ENCODE peak calls at places on chromosomes 2 and 18, in nine cellular contexts. One of them, this sample, is unnamed.

GRCh38 chr2:124985210-124985760 is 960.2 kb downstream of the CNTNAP5 start:
- DNase-seq in pancreas: no peak
- DNase-seq in fibroblast of lung: peak; percentile 36
- DNase-seq in thyroid gland: no peak
- DNase-seq in MM.1S: no peak
- DNase-seq in psoas muscle: no peak
- DNase-seq in heart left ventricle: no peak
- DNase-seq in esophagus squamous epithelium: no peak
- DNase-seq in Peyer's patch: no peak
- DNase-seq in this sample: no peak

GRCh38 chr2:185316383-185316782 is 422.2 kb upstream of the FSIP2 start:
- DNase-seq in pancreas: no peak
- DNase-seq in fibroblast of lung: peak; percentile 0
- DNase-seq in thyroid gland: no peak
- DNase-seq in MM.1S: peak; percentile 53
- DNase-seq in psoas muscle: no peak
- DNase-seq in heart left ventricle: no peak
- DNase-seq in esophagus squamous epithelium: no peak
- DNase-seq in Peyer's patch: no peak
- DNase-seq in this sample: no peak

GRCh38 chr2:144198116-144198515 is 321.8 kb downstream of the ZEB2 start:
- DNase-seq in pancreas: no peak
- DNase-seq in fibroblast of lung: peak; percentile 60
- DNase-seq in thyroid gland: no peak
- DNase-seq in MM.1S: no peak
- DNase-seq in psoas muscle: no peak
- DNase-seq in heart left ventricle: no peak
- DNase-seq in esophagus squamous epithelium: no peak
- DNase-seq in Peyer's patch: no peak
- DNase-seq in this sample: peak; percentile 45

GRCh38 chr2:203683932-203684556 is 22.4 kb upstream of the CD28 start:
- DNase-seq in pancreas: no peak
- DNase-seq in fibroblast of lung: peak; percentile 97
- DNase-seq in thyroid gland: no peak
- DNase-seq in MM.1S: peak; percentile 85
- DNase-seq in psoas muscle: no peak
- DNase-seq in heart left ventricle: no peak
- DNase-seq in esophagus squamous epithelium: no peak
- DNase-seq in Peyer's patch: no peak
- DNase-seq in this sample: no peak

GRCh38 chr2:44168684-44169154 is at the start of gene PPM1B:
- DNase-seq in pancreas: peak; percentile 99
- DNase-seq in fibroblast of lung: no peak
- DNase-seq in thyroid gland: peak; percentile 100
- DNase-seq in MM.1S: no peak
- DNase-seq in psoas muscle: peak; percentile 100
- DNase-seq in heart left ventricle: peak; percentile 100
- DNase-seq in esophagus squamous epithelium: peak; percentile 100
- DNase-seq in Peyer's patch: peak; percentile 99
- DNase-seq in this sample: no peak

GRCh38 chr18:27717816-27718215 is 459.1 kb downstream of the CDH2 start:
- DNase-seq in pancreas: no peak
- DNase-seq in fibroblast of lung: peak; percentile 56
- DNase-seq in thyroid gland: no peak
- DNase-seq in MM.1S: no peak
- DNase-seq in psoas muscle: no peak
- DNase-seq in heart left ventricle: no peak
- DNase-seq in esophagus squamous epithelium: no peak
- DNase-seq in Peyer's patch: no peak
- DNase-seq in this sample: no peak

GRCh38 chr2:2581331-2582159 is 250.5 kb upstream of the MYT1L start:
- DNase-seq in pancreas: no peak
- DNase-seq in fibroblast of lung: no peak
- DNase-seq in thyroid gland: no peak
- DNase-seq in MM.1S: no peak
- DNase-seq in psoas muscle: peak; percentile 30
- DNase-seq in heart left ventricle: no peak
- DNase-seq in esophagus squamous epithelium: no peak
- DNase-seq in Peyer's patch: no peak
- DNase-seq in this sample: no peak

GRCh38 chr2:64807417-64807816 is 153.7 kb upstream of the SERTAD2 start:
- DNase-seq in pancreas: no peak
- DNase-seq in fibroblast of lung: peak; percentile 100
- DNase-seq in thyroid gland: no peak
- DNase-seq in MM.1S: peak; percentile 51
- DNase-seq in psoas muscle: no peak
- DNase-seq in heart left ventricle: no peak
- DNase-seq in esophagus squamous epithelium: no peak
- DNase-seq in Peyer's patch: no peak
- DNase-seq in this sample: peak; percentile 32

GRCh38 chr2:196453613-196454047 is 185.9 kb upstream of the CCDC150 start:
- DNase-seq in pancreas: no peak
- DNase-seq in fibroblast of lung: peak; percentile 48
- DNase-seq in thyroid gland: peak; percentile 26
- DNase-seq in MM.1S: peak; percentile 41
- DNase-seq in psoas muscle: no peak
- DNase-seq in heart left ventricle: peak; percentile 43
- DNase-seq in esophagus squamous epithelium: no peak
- DNase-seq in Peyer's patch: peak; percentile 25
- DNase-seq in this sample: peak; percentile 57

GRCh38 chr18:57708288-57708687 is 86.7 kb upstream of the NARS1 start:
- DNase-seq in pancreas: no peak
- DNase-seq in fibroblast of lung: no peak
- DNase-seq in thyroid gland: peak; percentile 29
- DNase-seq in MM.1S: no peak
- DNase-seq in psoas muscle: no peak
- DNase-seq in heart left ventricle: no peak
- DNase-seq in esophagus squamous epithelium: no peak
- DNase-seq in Peyer's patch: no peak
- DNase-seq in this sample: no peak
- H3K4me1 ChIP-seq in pancreas: peaks cover 11% of the 10 kb centered on the region
- H3K4me1 ChIP-seq in fibroblast of lung: peaks cover 3% of the 10 kb centered on the region
- H3K4me1 ChIP-seq in thyroid gland: peaks cover 27% of the 10 kb centered on the region
- H3K4me1 ChIP-seq in MM.1S: no peaks in the 10 kb centered on the region
- H3K4me1 ChIP-seq in psoas muscle: peaks cover 10% of the 10 kb centered on the region
- H3K4me1 ChIP-seq in heart left ventricle: no peaks in the 10 kb centered on the region
- H3K4me1 ChIP-seq in esophagus squamous epithelium: peaks cover 33% of the 10 kb centered on the region
- H3K4me1 ChIP-seq in Peyer's patch: no peaks in the 10 kb centered on the region
- H3K4me1 ChIP-seq in this sample: peaks cover 21% of the 10 kb centered on the region

GRCh38 chr2:98297817-98298684 is 48.2 kb upstream of the CNGA3 start:
- DNase-seq in pancreas: no peak
- DNase-seq in fibroblast of lung: no peak
- DNase-seq in thyroid gland: no peak
- DNase-seq in MM.1S: no peak
- DNase-seq in psoas muscle: no peak
- DNase-seq in heart left ventricle: no peak
- DNase-seq in esophagus squamous epithelium: no peak
- DNase-seq in Peyer's patch: no peak
- DNase-seq in this sample: no peak
- TF ChIP-seq CTCF in pancreas: no peak
- TF ChIP-seq CTCF in fibroblast of lung: no peak
- TF ChIP-seq CTCF in thyroid gland: no peak
- TF ChIP-seq CTCF in MM.1S: no peak
- TF ChIP-seq CTCF in psoas muscle: no peak
- TF ChIP-seq CTCF in heart left ventricle: no peak
- TF ChIP-seq CTCF in esophagus squamous epithelium: no peak
- TF ChIP-seq CTCF in Peyer's patch: no peak
- TF ChIP-seq CTCF in this sample: no peak

GRCh38 chr2:130380096-130380934 is 24.5 kb downstream of the PTPN18 start:
- DNase-seq in pancreas: no peak
- DNase-seq in fibroblast of lung: no peak
- DNase-seq in thyroid gland: no peak
- DNase-seq in MM.1S: no peak
- DNase-seq in psoas muscle: no peak
- DNase-seq in heart left ventricle: no peak
- DNase-seq in esophagus squamous epithelium: no peak
- DNase-seq in Peyer's patch: no peak
- DNase-seq in this sample: no peak

GRCh38 chr2:130377491-130377890 is 21.6 kb downstream of the PTPN18 start:
- DNase-seq in pancreas: no peak
- DNase-seq in fibroblast of lung: no peak
- DNase-seq in thyroid gland: no peak
- DNase-seq in MM.1S: no peak
- DNase-seq in psoas muscle: no peak
- DNase-seq in heart left ventricle: no peak
- DNase-seq in esophagus squamous epithelium: no peak
- DNase-seq in Peyer's patch: no peak
- DNase-seq in this sample: no peak

GRCh38 chr2:130378898-130379214 is 23.0 kb downstream of the PTPN18 start:
- DNase-seq in pancreas: no peak
- DNase-seq in fibroblast of lung: no peak
- DNase-seq in thyroid gland: no peak
- DNase-seq in MM.1S: no peak
- DNase-seq in psoas muscle: no peak
- DNase-seq in heart left ventricle: no peak
- DNase-seq in esophagus squamous epithelium: no peak
- DNase-seq in Peyer's patch: no peak
- DNase-seq in this sample: no peak

GRCh38 chr2:130376433-130377293 is 20.8 kb downstream of the PTPN18 start:
- DNase-seq in pancreas: no peak
- DNase-seq in fibroblast of lung: no peak
- DNase-seq in thyroid gland: no peak
- DNase-seq in MM.1S: peak; percentile 71
- DNase-seq in psoas muscle: no peak
- DNase-seq in heart left ventricle: no peak
- DNase-seq in esophagus squamous epithelium: no peak
- DNase-seq in Peyer's patch: no peak
- DNase-seq in this sample: no peak

DNA sequence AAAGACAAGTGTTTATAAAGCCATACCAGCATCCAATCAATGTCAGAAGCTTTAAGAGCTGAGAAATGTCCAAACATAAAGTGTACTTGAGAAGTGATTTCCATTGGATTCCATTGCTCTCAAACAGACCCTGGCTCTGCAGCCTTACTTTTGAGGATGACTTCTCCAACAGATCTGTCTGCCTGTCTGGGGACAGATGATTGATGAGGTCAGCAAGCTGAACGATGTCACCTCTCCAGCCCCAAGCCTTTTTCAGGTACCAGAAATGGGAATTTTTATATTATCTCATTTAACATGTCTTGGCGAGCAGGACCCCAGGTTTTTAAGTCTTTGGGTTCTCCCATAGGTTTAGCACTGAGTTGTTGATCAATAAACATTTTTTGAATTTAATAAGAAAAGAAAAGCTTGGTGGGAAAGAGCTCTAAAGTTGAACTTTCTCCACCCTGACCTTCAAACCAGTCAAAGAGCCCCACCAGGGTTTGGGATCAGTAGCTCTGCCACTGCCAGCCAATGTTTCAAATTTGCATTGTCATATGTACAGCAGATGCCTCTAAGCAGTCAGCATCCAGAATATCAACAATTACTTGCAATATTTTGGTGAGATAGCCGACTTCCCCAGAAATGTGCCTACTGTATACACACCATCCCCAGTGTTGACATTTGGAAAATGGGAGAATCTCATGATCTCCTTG is 22.5 kb downstream of the PTPN18 start:
- DNase-seq in pancreas: no peak
- DNase-seq in fibroblast of lung: no peak
- DNase-seq in thyroid gland: no peak
- DNase-seq in MM.1S: no peak
- DNase-seq in psoas muscle: no peak
- DNase-seq in heart left ventricle: no peak
- DNase-seq in esophagus squamous epithelium: no peak
- DNase-seq in Peyer's patch: no peak
- DNase-seq in this sample: no peak
- H3K36me3 ChIP-seq in pancreas: no peaks in the 10 kb centered on the region
- H3K36me3 ChIP-seq in fibroblast of lung: peaks cover 4% of the 10 kb centered on the region
- H3K36me3 ChIP-seq in thyroid gland: no peaks in the 10 kb centered on the region
- H3K36me3 ChIP-seq in MM.1S: no peaks in the 10 kb centered on the region
- H3K36me3 ChIP-seq in psoas muscle: no peaks in the 10 kb centered on the region
- H3K36me3 ChIP-seq in heart left ventricle: peaks cover 11% of the 10 kb centered on the region
- H3K36me3 ChIP-seq in esophagus squamous epithelium: no peaks in the 10 kb centered on the region
- H3K36me3 ChIP-seq in Peyer's patch: no peaks in the 10 kb centered on the region
- H3K36me3 ChIP-seq in this sample: no peaks in the 10 kb centered on the region

DNA sequence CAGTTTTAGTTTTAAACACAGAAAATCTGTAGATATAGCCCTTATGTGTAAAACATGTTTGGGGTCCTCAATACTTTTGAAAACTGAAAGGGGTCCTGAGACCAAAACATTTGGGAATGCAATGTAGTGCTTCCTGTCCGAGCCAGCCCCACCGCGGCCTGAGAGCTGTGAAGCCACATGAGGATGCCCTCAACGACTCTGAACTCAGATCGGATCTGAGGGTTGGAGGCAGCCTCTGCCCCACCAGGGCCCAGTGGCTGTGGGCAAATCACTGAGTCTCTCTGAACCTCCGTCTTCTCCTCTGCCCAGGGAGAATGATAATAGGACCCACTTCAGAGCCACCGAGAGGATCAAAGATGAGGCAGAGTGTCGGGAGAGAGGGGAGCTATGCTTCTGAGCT is 33.4 kb upstream of the HPCAL1 start:
- DNase-seq in pancreas: peak; percentile 38
- DNase-seq in fibroblast of lung: no peak
- DNase-seq in thyroid gland: no peak
- DNase-seq in MM.1S: no peak
- DNase-seq in psoas muscle: peak; percentile 27
- DNase-seq in heart left ventricle: no peak
- DNase-seq in esophagus squamous epithelium: no peak
- DNase-seq in Peyer's patch: peak; percentile 14
- DNase-seq in this sample: no peak
- H3K4me1 ChIP-seq in pancreas: peaks cover 15% of the 10 kb centered on the region
- H3K4me1 ChIP-seq in fibroblast of lung: no peaks in the 10 kb centered on the region
- H3K4me1 ChIP-seq in thyroid gland: no peaks in the 10 kb centered on the region
- H3K4me1 ChIP-seq in MM.1S: no peaks in the 10 kb centered on the region
- H3K4me1 ChIP-seq in psoas muscle: no peaks in the 10 kb centered on the region
- H3K4me1 ChIP-seq in heart left ventricle: peaks cover 3% of the 10 kb centered on the region
- H3K4me1 ChIP-seq in esophagus squamous epithelium: no peaks in the 10 kb centered on the region
- H3K4me1 ChIP-seq in Peyer's patch: no peaks in the 10 kb centered on the region
- H3K4me1 ChIP-seq in this sample: no peaks in the 10 kb centered on the region

DNA sequence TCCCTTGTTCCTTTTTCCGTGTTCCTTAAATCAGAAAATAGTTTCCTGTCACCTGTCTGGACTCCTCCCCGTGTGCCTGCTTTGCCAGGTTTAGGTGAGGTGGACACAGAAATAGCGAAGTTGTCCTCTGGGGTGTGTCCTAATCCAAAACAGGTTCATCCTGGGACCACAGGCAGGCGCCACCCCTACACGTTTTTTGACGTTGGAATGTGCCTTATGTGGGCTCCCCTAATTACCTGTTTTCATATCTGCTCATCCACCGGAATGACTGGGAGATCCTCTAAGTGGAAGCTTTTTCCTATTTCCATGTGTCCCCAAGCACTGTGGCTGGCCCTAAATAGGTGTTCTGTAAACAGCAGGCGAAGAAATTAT is 49.0 kb upstream of the PAIP2B start:
- DNase-seq in pancreas: no peak
- DNase-seq in fibroblast of lung: no peak
- DNase-seq in thyroid gland: no peak
- DNase-seq in MM.1S: peak; percentile 7
- DNase-seq in psoas muscle: no peak
- DNase-seq in heart left ventricle: no peak
- DNase-seq in esophagus squamous epithelium: no peak
- DNase-seq in Peyer's patch: no peak
- DNase-seq in this sample: no peak
- TF ChIP-seq CTCF in pancreas: no peak
- TF ChIP-seq CTCF in fibroblast of lung: no peak
- TF ChIP-seq CTCF in thyroid gland: no peak
- TF ChIP-seq CTCF in MM.1S: no peak
- TF ChIP-seq CTCF in psoas muscle: no peak
- TF ChIP-seq CTCF in heart left ventricle: no peak
- TF ChIP-seq CTCF in esophagus squamous epithelium: no peak
- TF ChIP-seq CTCF in Peyer's patch: no peak
- TF ChIP-seq CTCF in this sample: no peak

This sample was measured in A673.